ENCODE peak calls at places on chromosomes 3 and 15, in seven cellular contexts. T is IMR-90, X is lower leg skin, P is endothelial cell, H is GM23338, B is dorsolateral prefrontal cortex, I is lower lobe of right lung. K is an unnamed sample.

GRCh38 chr3:168029705-168030104 is 66.0 kb downstream of the GOLIM4 start:
- DNase-seq in T (no peak), X (no peak), P (no peak), H (peak), B (no peak), I (no peak), K (no peak)

GRCh38 chr3:46677096-46677702 is 16.3 kb downstream of the ALS2CL start:
- DNase-seq in T (peak), X (no peak), P (no peak), H (no peak), B (no peak), I (no peak), K (no peak)

GRCh38 chr3:25429960-25430941 is 2.2 kb downstream of the RARB start:
- DNase-seq in T (peak), X (no peak), P (no peak), H (no peak), B (no peak), I (no peak), K (no peak)

GRCh38 chr3:56813656-56813965 is 11.9 kb upstream of the ARHGEF3 start:
- DNase-seq in T (no peak), X (no peak), P (no peak), H (no peak), B (no peak), I (no peak), K (no peak)

GRCh38 chr3:72818092-72818721 is 30.0 kb downstream of the SHQ1 start:
- DNase-seq in T (peak), X (no peak), P (peak), H (no peak), B (peak), I (no peak), K (peak)

GRCh38 chr3:152474585-152474984 is 205.9 kb downstream of the MBNL1 start:
- DNase-seq in T (peak), X (no peak), P (peak), H (peak), B (peak), I (no peak), K (peak)

GRCh38 chr15:74202461-74203401 is at the start of gene STRA6:
- DNase-seq in T (no peak), X (no peak), P (peak), H (peak), B (no peak), I (no peak), K (peak)

GRCh38 chr3:186789554-186790260 is 6.3 kb downstream of the EIF4A2 start:
- DNase-seq in T (peak), X (no peak), P (no peak), H (no peak), B (no peak), I (no peak), K (no peak)

GRCh38 chr15:35445891-35446290 is 100.1 kb downstream of the DPH6 start:
- DNase-seq in T (peak), X (no peak), P (no peak), H (no peak), B (no peak), I (no peak), K (no peak)

GRCh38 chr3:194364652-194365434 is 4.7 kb downstream of the LRRC15 start:
- DNase-seq in T (peak), X (no peak), P (no peak), H (no peak), B (no peak), I (no peak), K (peak)

GRCh38 chr15:73345658-73346057 is 23.1 kb downstream of the HCN4 start:
- DNase-seq in T (no peak), X (no peak), P (no peak), H (no peak), B (no peak), I (no peak), K (no peak)

GRCh38 chr3:137081711-137082110 is 123.9 kb downstream of the IL20RB start:
- DNase-seq in T (no peak), X (no peak), P (no peak), H (no peak), B (no peak), I (no peak), K (no peak)

GRCh38 chr15:68679961-68680371 is 101.2 kb downstream of the CORO2B start:
- DNase-seq in T (no peak), X (peak), P (no peak), H (no peak), B (peak), I (no peak), K (no peak)

GRCh38 chr3:160545481-160545880 is 19.9 kb downstream of the KPNA4 start:
- DNase-seq in T (no peak), X (no peak), P (no peak), H (no peak), B (no peak), I (no peak), K (no peak)

GRCh38 chr3:63279000-63279366 is 875 bp downstream of the SYNPR start:
- DNase-seq in T (no peak), X (no peak), P (peak), H (peak), B (peak), I (no peak), K (no peak)

GRCh38 chr3:28586325-28586724 is 237.7 kb upstream of the AZI2 start:
- DNase-seq in T (no peak), X (no peak), P (no peak), H (no peak), B (no peak), I (no peak), K (no peak)

GRCh38 chr15:82100116-82100795 is 54.4 kb upstream of the MEX3B start:
- DNase-seq in T (peak), X (no peak), P (no peak), H (peak), B (no peak), I (no peak), K (peak)

GRCh38 chr3:39127907-39128303 is 20.4 kb downstream of the TTC21A start:
- DNase-seq in T (no peak), X (no peak), P (no peak), H (no peak), B (no peak), I (no peak), K (no peak)

GRCh38 chr15:23855947-23856346 is 168.8 kb upstream of the NDN start:
- DNase-seq in T (no peak), X (no peak), P (no peak), H (no peak), B (no peak), I (no peak), K (no peak)

GRCh38 chr15:23855260-23855659 is 168.2 kb upstream of the NDN start:
- DNase-seq in T (no peak), X (no peak), P (no peak), H (no peak), B (no peak), I (no peak), K (no peak)

GRCh38 chr15:23857028-23857641 is 170.0 kb upstream of the NDN start:
- DNase-seq in T (peak), X (no peak), P (peak), H (peak), B (peak), I (peak), K (peak)

GRCh38 chr15:23853291-23853690 is 166.2 kb upstream of the NDN start:
- DNase-seq in T (peak), X (no peak), P (no peak), H (no peak), B (no peak), I (no peak), K (no peak)

GRCh38 chr15:23854535-23855252 is 167.6 kb upstream of the NDN start:
- DNase-seq in T (no peak), X (no peak), P (no peak), H (peak), B (no peak), I (no peak), K (no peak)
- TF ChIP-seq CTCF in T (no peak), X (no peak), P (no peak), H (no peak), B (no peak), I (no peak), K (no peak)

DNA sequence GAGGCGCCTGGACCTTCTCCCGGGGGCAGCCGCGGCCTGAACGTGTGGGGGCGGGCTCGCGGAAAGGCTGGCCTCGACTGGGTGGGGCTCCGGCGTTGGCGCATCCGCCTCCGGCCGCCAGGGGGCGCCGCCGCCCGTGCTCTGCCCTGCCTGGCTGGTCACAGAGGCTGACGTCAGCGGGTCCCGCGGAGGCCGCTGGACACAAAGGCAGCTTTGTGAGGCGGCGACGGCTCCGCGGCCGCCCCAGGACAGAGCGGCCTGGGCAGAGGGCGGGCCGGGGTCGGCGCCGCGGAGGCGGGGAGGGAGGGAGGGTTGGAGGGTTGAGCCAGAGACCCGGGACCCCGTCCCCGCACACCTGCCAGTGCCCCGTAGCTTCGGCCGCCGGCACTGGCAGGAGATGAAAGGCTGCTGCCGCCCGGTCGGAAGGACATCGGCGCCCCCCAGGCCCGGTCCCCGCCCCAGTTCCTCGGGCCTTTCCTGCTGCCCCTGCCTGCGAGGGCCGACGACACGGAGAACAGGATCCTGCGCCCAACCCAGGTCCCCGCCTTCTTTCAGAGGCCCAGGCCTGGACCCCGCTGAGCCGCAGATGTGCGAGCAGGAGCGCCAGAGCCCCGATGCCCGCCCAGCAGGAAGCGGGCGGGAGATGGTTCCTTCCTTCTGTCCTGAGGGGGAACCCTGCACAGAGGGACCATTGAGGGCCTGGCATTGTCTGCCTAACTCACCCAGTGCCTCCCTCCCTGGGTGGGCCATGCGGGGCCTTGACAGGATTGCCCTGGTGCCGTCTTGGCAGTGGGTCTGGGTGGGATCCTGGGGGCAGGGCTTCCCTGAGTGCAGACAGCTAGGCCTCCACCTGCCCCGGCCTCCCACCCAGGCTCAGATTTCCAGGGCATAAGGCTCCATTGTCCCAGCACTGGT is 8.7 kb upstream of the SEMA3B start:
- DNase-seq in T (peak), X (peak), P (peak), H (peak), B (peak), I (peak), K (peak)
- TF ChIP-seq CTCF in T (peak), X (peak), P (peak), H (peak), B (peak), I (peak), K (peak)

GRCh38 chr3:38121451-38121831 is 15.5 kb downstream of the ACAA1 start:
- DNase-seq in T (no peak), X (peak), P (no peak), H (no peak), B (no peak), I (peak), K (no peak)

GRCh38 chr3:38120690-38121450 is 16.1 kb downstream of the ACAA1 start:
- DNase-seq in T (no peak), X (peak), P (no peak), H (no peak), B (no peak), I (no peak), K (no peak)

GRCh38 chr3:38118421-38119247 is 18.3 kb downstream of the ACAA1 start:
- DNase-seq in T (no peak), X (peak), P (no peak), H (no peak), B (no peak), I (no peak), K (no peak)

GRCh38 chr3:38119248-38119544 is 17.7 kb downstream of the ACAA1 start:
- DNase-seq in T (no peak), X (peak), P (no peak), H (no peak), B (no peak), I (no peak), K (no peak)

DNA sequence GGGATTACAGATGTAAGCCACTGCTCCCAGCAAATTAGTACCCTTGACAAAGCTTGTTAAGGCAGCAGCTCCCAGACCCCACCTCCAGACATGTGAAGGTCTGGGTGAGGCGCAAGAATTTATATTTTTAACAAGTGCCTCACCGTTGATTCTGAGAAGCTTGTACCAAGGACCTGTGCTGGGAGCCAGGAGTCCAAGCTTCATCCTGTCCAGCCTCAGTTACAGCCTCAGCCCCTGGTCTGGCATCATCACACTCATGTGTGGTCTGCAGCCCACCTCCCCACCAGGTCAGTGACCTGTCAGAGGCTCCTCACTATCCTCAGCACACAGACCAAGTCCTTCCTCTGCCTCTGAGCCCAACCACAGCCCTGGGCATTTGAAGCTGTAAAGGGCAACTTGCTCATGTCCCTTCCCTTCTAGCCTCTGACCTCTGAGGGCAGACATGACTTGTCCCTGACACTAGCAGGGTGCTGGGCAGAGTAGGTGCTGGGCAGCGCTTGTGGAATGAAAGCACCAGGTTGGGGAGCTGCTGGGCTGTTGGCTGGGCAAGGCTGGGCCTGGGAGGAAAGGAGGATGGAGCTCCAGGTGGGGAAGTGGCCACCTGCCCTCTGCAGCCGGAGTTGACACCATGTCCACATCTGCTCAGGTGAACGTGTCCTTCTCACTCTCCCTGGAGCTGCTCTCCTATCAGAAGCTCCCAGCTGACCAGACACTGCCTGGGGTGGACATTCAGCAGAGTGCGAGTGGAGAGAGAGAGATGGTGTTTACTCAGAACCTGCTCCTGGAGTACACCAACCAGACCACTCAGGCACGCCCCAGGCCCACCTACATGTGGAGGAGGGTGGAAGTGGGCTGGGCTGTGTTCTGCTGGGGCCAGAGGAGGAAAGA is 16.9 kb downstream of the ACAA1 start:
- DNase-seq in T (no peak), X (peak), P (no peak), H (no peak), B (no peak), I (no peak), K (no peak)
- TF ChIP-seq CTCF in T (no peak), X (no peak), P (no peak), H (no peak), B (no peak), I (no peak), K (no peak)

GRCh38 chr3:128588147-128588546 is 62.5 kb downstream of the RPN1 start:
- DNase-seq in T (no peak), X (no peak), P (no peak), H (no peak), B (no peak), I (no peak), K (no peak)

GRCh38 chr3:128587391-128587790 is 63.2 kb downstream of the RPN1 start:
- DNase-seq in T (no peak), X (no peak), P (no peak), H (no peak), B (no peak), I (no peak), K (no peak)

GRCh38 chr3:128592891-128593290 is 57.7 kb downstream of the RPN1 start:
- DNase-seq in T (no peak), X (no peak), P (no peak), H (no peak), B (no peak), I (no peak), K (no peak)

GRCh38 chr3:128591728-128592426 is 58.7 kb downstream of the RPN1 start:
- DNase-seq in T (no peak), X (no peak), P (no peak), H (no peak), B (no peak), I (no peak), K (no peak)

DNA sequence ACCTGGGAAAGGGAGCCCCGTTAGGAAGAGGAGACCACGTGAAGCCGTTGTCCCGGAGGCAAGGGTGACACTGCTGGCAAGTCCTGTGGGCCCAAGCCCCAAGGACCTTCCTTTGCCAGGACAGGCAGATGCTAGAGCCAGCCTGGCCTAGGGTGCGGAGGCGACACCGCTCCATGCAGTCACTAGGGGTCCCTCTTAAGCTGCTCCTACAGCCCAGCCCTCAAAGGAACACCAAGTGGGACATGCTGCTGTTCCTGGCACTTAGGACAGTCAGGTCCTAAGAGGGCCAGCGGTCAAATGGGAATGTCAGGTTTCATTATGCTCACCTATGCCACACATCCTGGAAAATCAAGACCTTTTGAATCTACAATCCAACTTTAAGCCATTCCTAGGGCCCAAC is 59.7 kb downstream of the RPN1 start:
- DNase-seq in T (no peak), X (no peak), P (no peak), H (peak), B (no peak), I (no peak), K (no peak)
- TF ChIP-seq CTCF in T (peak), X (no peak), P (no peak), H (peak), B (no peak), I (no peak), K (no peak)

DNA sequence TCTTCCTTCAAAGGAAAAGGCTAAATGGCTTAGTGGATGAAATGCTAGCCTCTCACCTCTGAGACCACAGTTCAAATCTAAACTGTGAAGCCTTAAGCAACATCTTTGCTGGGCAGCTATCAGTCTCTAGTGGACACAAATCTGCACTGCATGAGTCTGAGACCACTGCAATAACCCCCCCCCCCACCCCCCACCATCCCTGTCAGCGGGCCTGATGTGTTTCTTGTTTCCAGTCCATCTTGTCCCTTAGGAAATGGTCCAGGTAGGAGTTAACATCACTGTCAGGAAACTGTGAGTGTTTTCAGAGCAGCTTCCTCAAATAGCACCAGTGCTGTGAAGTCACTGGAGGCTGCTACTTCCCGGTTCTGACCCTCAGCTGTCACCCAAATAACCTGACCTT is 140.6 kb upstream of the TMCO5A start:
- DNase-seq in T (no peak), X (no peak), P (peak), H (peak), B (no peak), I (no peak), K (no peak)
- TF ChIP-seq CTCF in T (peak), X (no peak), P (peak), H (peak), B (no peak), I (no peak), K (peak)

DNA sequence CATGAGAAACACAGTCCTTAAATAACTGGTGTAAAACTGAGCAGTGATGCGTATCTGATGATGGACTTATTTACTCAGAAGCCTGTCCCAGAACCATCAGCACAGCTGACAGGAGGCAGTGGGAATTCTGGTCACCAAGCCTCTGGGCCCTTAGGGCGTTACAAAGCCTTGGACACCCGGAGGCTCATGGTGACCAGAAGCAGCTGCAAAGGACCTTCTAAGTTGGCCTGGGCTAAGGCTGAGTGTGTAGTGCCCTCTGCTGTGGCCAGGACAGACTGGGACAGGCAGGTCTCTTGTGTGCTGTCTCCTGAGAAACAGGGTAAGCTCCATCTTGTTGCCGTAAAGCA is 168.9 kb downstream of the ATP10A start:
- DNase-seq in T (no peak), X (peak), P (no peak), H (no peak), B (no peak), I (no peak), K (no peak)
- TF ChIP-seq CTCF in T (no peak), X (no peak), P (no peak), H (peak), B (no peak), I (no peak), K (no peak)

DNA sequence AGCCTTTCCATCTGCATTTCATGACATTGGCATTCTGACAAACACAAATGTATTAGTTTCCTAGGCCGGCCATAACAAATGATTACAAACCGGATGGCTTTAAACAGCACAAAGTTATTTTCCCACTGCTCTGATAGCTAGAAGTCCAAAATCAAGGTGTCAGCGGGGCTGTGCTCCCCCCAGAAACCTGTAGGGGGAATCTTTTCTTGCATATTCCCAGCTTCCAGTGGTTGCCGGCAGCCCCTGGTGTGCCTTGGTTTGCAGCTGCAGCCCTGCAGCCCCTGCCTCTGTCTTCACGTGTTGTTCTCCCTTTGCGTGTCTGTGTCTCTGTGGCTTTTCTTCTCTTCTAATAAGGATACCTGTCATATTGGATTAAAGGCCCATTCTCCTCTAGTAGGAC is 79.0 kb upstream of the CDV3 start:
- DNase-seq in T (peak), X (no peak), P (peak), H (peak), B (no peak), I (no peak), K (peak)
- TF ChIP-seq CTCF in T (peak), X (no peak), P (peak), H (peak), B (no peak), I (peak), K (peak)

GRCh38 chr15:80462836-80463512 is 58.8 kb downstream of the ARNT2 start:
- DNase-seq in T (no peak), X (peak), P (no peak), H (no peak), B (no peak), I (no peak), K (no peak)
- TF ChIP-seq CTCF in T (no peak), X (no peak), P (no peak), H (no peak), B (no peak), I (no peak), K (no peak)

K was measured in AG10803.